ENCODE peak calls at places on chromosome 12, in four cellular contexts. D is anterior cingulate cortex, W is stromal cell of bone marrow, R is A172. T is an unnamed sample.

GRCh38 chr12:124745891-124746570 is 117.6 kb downstream of the SCARB1 start:
- DNase-seq in D (peak), W (peak), R (peak), T (peak)

GRCh38 chr12:50677858-50678257 is 86.0 kb upstream of the ATF1 start:
- DNase-seq in D (no peak), W (peak), R (no peak), T (no peak)

GRCh38 chr12:92075425-92075891 is 70.2 kb downstream of the BTG1 start:
- DNase-seq in D (no peak), W (no peak), R (no peak), T (peak)

GRCh38 chr12:43992856-43993255 is 157.0 kb downstream of the TMEM117 start:
- DNase-seq in D (no peak), W (no peak), R (no peak), T (no peak)

GRCh38 chr12:38144601-38145436 is 171.8 kb upstream of the ALG10B start:
- DNase-seq in D (no peak), W (no peak), R (peak), T (no peak)

GRCh38 chr12:87074801-87075200 is 818.6 kb upstream of the MGAT4C start:
- DNase-seq in D (no peak), W (no peak), R (no peak), T (no peak)

GRCh38 chr12:43805149-43805856 is 814 bp downstream of the TWF1 start:
- DNase-seq in D (no peak), W (no peak), R (peak), T (no peak)

GRCh38 chr12:111596985-111597730 is 2.0 kb downstream of the ATXN2 start:
- DNase-seq in D (peak), W (no peak), R (peak), T (peak)

GRCh38 chr12:58479403-58479802 is 440.9 kb downstream of the LRIG3 start:
- DNase-seq in D (no peak), W (no peak), R (no peak), T (no peak)

GRCh38 chr12:75592638-75593335 is 81.4 kb upstream of the KRR1 start:
- DNase-seq in D (no peak), W (no peak), R (no peak), T (no peak)

GRCh38 chr12:42473561-42473960 is 116.0 kb downstream of the PRICKLE1 start:
- DNase-seq in D (no peak), W (no peak), R (no peak), T (no peak)

GRCh38 chr12:46983959-46984833 is 95.2 kb upstream of the PCED1B start:
- DNase-seq in D (no peak), W (peak), R (peak), T (peak)

GRCh38 chr12:1695836-1696670 is 5.2 kb downstream of the ADIPOR2 start:
- DNase-seq in D (no peak), W (no peak), R (no peak), T (no peak)

GRCh38 chr12:54138219-54138618 is 50.6 kb downstream of the SMUG1 start:
- DNase-seq in D (no peak), W (no peak), R (no peak), T (no peak)

GRCh38 chr12:46663297-46663696 is 162.5 kb downstream of the SLC38A4 start:
- DNase-seq in D (no peak), W (no peak), R (no peak), T (no peak)

GRCh38 chr12:49823951-49824350 is 4.3 kb downstream of the NCKAP5L start:
- DNase-seq in D (no peak), W (no peak), R (no peak), T (no peak)

GRCh38 chr12:64400041-64400440 is 4.2 kb upstream of the XPOT start:
- DNase-seq in D (no peak), W (no peak), R (peak), T (peak)

GRCh38 chr12:110641512-110641911 is 27.6 kb downstream of the TCTN1 start:
- DNase-seq in D (no peak), W (no peak), R (no peak), T (peak)

GRCh38 chr12:29644536-29645162 is 139.1 kb downstream of the TMTC1 start:
- DNase-seq in D (no peak), W (no peak), R (no peak), T (no peak)

GRCh38 chr12:6280053-6280469 is 30.4 kb upstream of the PLEKHG6 start:
- DNase-seq in D (no peak), W (peak), R (peak), T (peak)

GRCh38 chr12:104358353-104359003 is 54.9 kb downstream of the EID3 start:
- DNase-seq in D (peak), W (peak), R (peak), T (peak)

GRCh38 chr12:123671876-123672275 is 963 bp downstream of the TCTN2 start:
- DNase-seq in D (no peak), W (no peak), R (no peak), T (peak)

GRCh38 chr12:124270671-124271070 is 24.2 kb upstream of the RFLNA start:
- DNase-seq in D (no peak), W (no peak), R (no peak), T (no peak)

GRCh38 chr12:45890276-45890675 is 100.1 kb downstream of the SCAF11 start:
- DNase-seq in D (no peak), W (no peak), R (no peak), T (no peak)

GRCh38 chr12:8648598-8649205 is 13.9 kb downstream of the MFAP5 start:
- DNase-seq in D (no peak), W (no peak), R (no peak), T (no peak)

GRCh38 chr12:3168223-3168770 is 91.1 kb downstream of the TSPAN9 start:
- DNase-seq in D (no peak), W (no peak), R (no peak), T (no peak)

GRCh38 chr12:32134144-32134888 is 27.7 kb downstream of the BICD1 start:
- DNase-seq in D (no peak), W (no peak), R (peak), T (peak)

GRCh38 chr12:15880721-15881120 is 1.5 kb upstream of the STRAP start:
- DNase-seq in D (no peak), W (no peak), R (no peak), T (no peak)

GRCh38 chr12:85182699-85183098 is 97.3 kb upstream of the ALX1 start:
- DNase-seq in D (no peak), W (no peak), R (no peak), T (peak)

GRCh38 chr12:57641699-57642442 is 8.9 kb upstream of the B4GALNT1 start:
- DNase-seq in D (no peak), W (no peak), R (no peak), T (no peak)

GRCh38 chr12:59084758-59085383 is 164.6 kb upstream of the LRIG3 start:
- DNase-seq in D (no peak), W (no peak), R (peak), T (peak)

GRCh38 chr12:13102481-13103195 is 829 bp downstream of the GSG1 start:
- DNase-seq in D (peak), W (no peak), R (no peak), T (peak)

GRCh38 chr12:88932457-88932856 is 352.2 kb upstream of the KITLG start:
- DNase-seq in D (no peak), W (no peak), R (no peak), T (no peak)

GRCh38 chr12:117025481-117026151 is 73.6 kb downstream of the TESC start:
- DNase-seq in D (peak), W (peak), R (peak), T (peak)

GRCh38 chr12:86228656-86229055 is 27.5 kb downstream of the MGAT4C start:
- DNase-seq in D (no peak), W (no peak), R (no peak), T (peak)